ENCODE peak calls at places on chromosome 3, in six cellular contexts. One of them, this sample, is unnamed.

GRCh38 chr3:99931059-99931458 is 113.4 kb downstream of the CMSS1 start:
- ATAC-seq in A549: no peak
- ATAC-seq in upper lobe of left lung: no peak
- ATAC-seq in HepG2: peak
- ATAC-seq in K562: no peak
- ATAC-seq in GM12878: no peak
- ATAC-seq in this sample: no peak

GRCh38 chr3:76961284-76961683 is 78.6 kb upstream of the ROBO2 start:
- ATAC-seq in K562: no peak
- ATAC-seq in GM12878: no peak
- ATAC-seq in A549: no peak
- ATAC-seq in upper lobe of left lung: no peak
- ATAC-seq in HepG2: no peak
- ATAC-seq in this sample: no peak

GRCh38 chr3:149077638-149078037 is 8.7 kb downstream of the HLTF start:
- ATAC-seq in GM12878: no peak
- ATAC-seq in K562: no peak
- ATAC-seq in upper lobe of left lung: no peak
- ATAC-seq in A549: no peak
- ATAC-seq in HepG2: no peak
- ATAC-seq in this sample: no peak

GRCh38 chr3:129101370-129102138 is 20.1 kb downstream of the RAB43 start:
- ATAC-seq in HepG2: no peak
- ATAC-seq in GM12878: no peak
- ATAC-seq in A549: no peak
- ATAC-seq in upper lobe of left lung: no peak
- ATAC-seq in K562: peak
- ATAC-seq in this sample: no peak

GRCh38 chr3:112074616-112075497 is 11.3 kb upstream of the C3orf52 start:
- ATAC-seq in upper lobe of left lung: peak
- ATAC-seq in GM12878: peak
- ATAC-seq in A549: peak
- ATAC-seq in K562: peak
- ATAC-seq in HepG2: peak
- ATAC-seq in this sample: no peak

GRCh38 chr3:14306167-14306566 is 96.2 kb upstream of the SLC6A6 start:
- ATAC-seq in upper lobe of left lung: no peak
- ATAC-seq in GM12878: no peak
- ATAC-seq in K562: no peak
- ATAC-seq in A549: no peak
- ATAC-seq in HepG2: no peak
- ATAC-seq in this sample: no peak

GRCh38 chr3:122508135-122508914 is 6.4 kb downstream of the KPNA1 start:
- ATAC-seq in GM12878: peak
- ATAC-seq in upper lobe of left lung: no peak
- ATAC-seq in HepG2: no peak
- ATAC-seq in K562: no peak
- ATAC-seq in A549: no peak
- ATAC-seq in this sample: no peak

GRCh38 chr3:31958721-31959152 is 22.3 kb downstream of the OSBPL10 start:
- ATAC-seq in K562: no peak
- ATAC-seq in upper lobe of left lung: no peak
- ATAC-seq in HepG2: peak
- ATAC-seq in A549: no peak
- ATAC-seq in GM12878: no peak
- ATAC-seq in this sample: no peak

GRCh38 chr3:48270306-48270705 is 29.4 kb downstream of the ZNF589 start:
- ATAC-seq in upper lobe of left lung: no peak
- ATAC-seq in GM12878: no peak
- ATAC-seq in K562: no peak
- ATAC-seq in HepG2: no peak
- ATAC-seq in A549: no peak
- ATAC-seq in this sample: no peak

GRCh38 chr3:94336076-94336741 is 273.3 kb downstream of the NSUN3 start:
- ATAC-seq in HepG2: peak
- ATAC-seq in A549: peak
- ATAC-seq in upper lobe of left lung: peak
- ATAC-seq in K562: no peak
- ATAC-seq in GM12878: peak
- ATAC-seq in this sample: no peak

GRCh38 chr3:54575561-54575960 is 352.3 kb downstream of the LRTM1 start:
- ATAC-seq in GM12878: no peak
- ATAC-seq in upper lobe of left lung: no peak
- ATAC-seq in K562: no peak
- ATAC-seq in A549: no peak
- ATAC-seq in HepG2: no peak
- ATAC-seq in this sample: peak

GRCh38 chr3:139774570-139775302 is 97.0 kb upstream of the NMNAT3 start:
- ATAC-seq in K562: no peak
- ATAC-seq in HepG2: no peak
- ATAC-seq in upper lobe of left lung: no peak
- ATAC-seq in GM12878: no peak
- ATAC-seq in A549: no peak
- ATAC-seq in this sample: peak

GRCh38 chr3:176041812-176042211 is 1155.5 kb downstream of the TBL1XR1 start:
- ATAC-seq in A549: no peak
- ATAC-seq in HepG2: no peak
- ATAC-seq in K562: no peak
- ATAC-seq in GM12878: no peak
- ATAC-seq in upper lobe of left lung: no peak
- ATAC-seq in this sample: no peak

GRCh38 chr3:69791919-69792399 is 52.7 kb downstream of the MITF start:
- ATAC-seq in GM12878: peak
- ATAC-seq in upper lobe of left lung: peak
- ATAC-seq in A549: peak
- ATAC-seq in HepG2: no peak
- ATAC-seq in K562: peak
- ATAC-seq in this sample: peak

GRCh38 chr3:71288269-71288930 is 295.1 kb downstream of the FOXP1 start:
- ATAC-seq in A549: no peak
- ATAC-seq in upper lobe of left lung: no peak
- ATAC-seq in GM12878: no peak
- ATAC-seq in HepG2: no peak
- ATAC-seq in K562: no peak
- ATAC-seq in this sample: no peak

GRCh38 chr3:152298393-152299242 is 29.9 kb downstream of the MBNL1 start:
- ATAC-seq in HepG2: peak
- ATAC-seq in upper lobe of left lung: peak
- ATAC-seq in GM12878: peak
- ATAC-seq in K562: peak
- ATAC-seq in A549: peak
- ATAC-seq in this sample: peak

GRCh38 chr3:117217837-117218236 is 508.3 kb downstream of the TUSC7 start:
- ATAC-seq in K562: no peak
- ATAC-seq in upper lobe of left lung: no peak
- ATAC-seq in GM12878: no peak
- ATAC-seq in HepG2: no peak
- ATAC-seq in A549: peak
- ATAC-seq in this sample: no peak

GRCh38 chr3:183515968-183516851 is 39.3 kb downstream of the KLHL6 start:
- ATAC-seq in HepG2: no peak
- ATAC-seq in GM12878: peak
- ATAC-seq in A549: no peak
- ATAC-seq in upper lobe of left lung: no peak
- ATAC-seq in K562: peak
- ATAC-seq in this sample: no peak

GRCh38 chr3:50410185-50410584 is 50.9 kb upstream of the TMEM115 start:
- ATAC-seq in HepG2: no peak
- ATAC-seq in K562: no peak
- ATAC-seq in upper lobe of left lung: no peak
- ATAC-seq in GM12878: no peak
- ATAC-seq in A549: no peak
- ATAC-seq in this sample: no peak

GRCh38 chr3:129673012-129673411 is 66.5 kb upstream of the PLXND1 start:
- ATAC-seq in K562: no peak
- ATAC-seq in upper lobe of left lung: no peak
- ATAC-seq in HepG2: no peak
- ATAC-seq in A549: no peak
- ATAC-seq in GM12878: peak
- ATAC-seq in this sample: no peak

GRCh38 chr3:104198136-104198535 is 1168.6 kb upstream of the ALCAM start:
- ATAC-seq in upper lobe of left lung: no peak
- ATAC-seq in K562: no peak
- ATAC-seq in GM12878: no peak
- ATAC-seq in HepG2: no peak
- ATAC-seq in A549: no peak
- ATAC-seq in this sample: no peak

GRCh38 chr3:119883461-119884160 is 101.7 kb downstream of the NR1I2 start:
- ATAC-seq in A549: peak
- ATAC-seq in upper lobe of left lung: no peak
- ATAC-seq in K562: no peak
- ATAC-seq in HepG2: peak
- ATAC-seq in GM12878: no peak
- ATAC-seq in this sample: no peak

GRCh38 chr3:15558581-15558980 is 37.1 kb upstream of the COLQ start:
- ATAC-seq in upper lobe of left lung: no peak
- ATAC-seq in K562: no peak
- ATAC-seq in A549: no peak
- ATAC-seq in GM12878: no peak
- ATAC-seq in HepG2: no peak
- ATAC-seq in this sample: no peak

GRCh38 chr3:36496734-36497133 is 116.4 kb downstream of the STAC start:
- ATAC-seq in A549: no peak
- ATAC-seq in upper lobe of left lung: peak
- ATAC-seq in HepG2: no peak
- ATAC-seq in GM12878: no peak
- ATAC-seq in K562: no peak
- ATAC-seq in this sample: peak
- H3K27ac ChIP-seq in A549: no peak
- H3K27ac ChIP-seq in upper lobe of left lung: peak
- H3K27ac ChIP-seq in HepG2: no peak
- H3K27ac ChIP-seq in GM12878: no peak
- H3K27ac ChIP-seq in K562: no peak
- H3K27ac ChIP-seq in this sample: no peak

GRCh38 chr3:41198950-41199865 is at the start of gene CTNNB1:
- ATAC-seq in upper lobe of left lung: peak
- ATAC-seq in GM12878: peak
- ATAC-seq in HepG2: peak
- ATAC-seq in K562: peak
- ATAC-seq in A549: peak
- ATAC-seq in this sample: peak
- TF ChIP-seq EP300 in upper lobe of left lung: no peak
- TF ChIP-seq EP300 in GM12878: no peak
- TF ChIP-seq EP300 in HepG2: peak
- TF ChIP-seq EP300 in K562: peak
- TF ChIP-seq EP300 in A549: no peak
- TF ChIP-seq EP300 in this sample: no peak

DNA sequence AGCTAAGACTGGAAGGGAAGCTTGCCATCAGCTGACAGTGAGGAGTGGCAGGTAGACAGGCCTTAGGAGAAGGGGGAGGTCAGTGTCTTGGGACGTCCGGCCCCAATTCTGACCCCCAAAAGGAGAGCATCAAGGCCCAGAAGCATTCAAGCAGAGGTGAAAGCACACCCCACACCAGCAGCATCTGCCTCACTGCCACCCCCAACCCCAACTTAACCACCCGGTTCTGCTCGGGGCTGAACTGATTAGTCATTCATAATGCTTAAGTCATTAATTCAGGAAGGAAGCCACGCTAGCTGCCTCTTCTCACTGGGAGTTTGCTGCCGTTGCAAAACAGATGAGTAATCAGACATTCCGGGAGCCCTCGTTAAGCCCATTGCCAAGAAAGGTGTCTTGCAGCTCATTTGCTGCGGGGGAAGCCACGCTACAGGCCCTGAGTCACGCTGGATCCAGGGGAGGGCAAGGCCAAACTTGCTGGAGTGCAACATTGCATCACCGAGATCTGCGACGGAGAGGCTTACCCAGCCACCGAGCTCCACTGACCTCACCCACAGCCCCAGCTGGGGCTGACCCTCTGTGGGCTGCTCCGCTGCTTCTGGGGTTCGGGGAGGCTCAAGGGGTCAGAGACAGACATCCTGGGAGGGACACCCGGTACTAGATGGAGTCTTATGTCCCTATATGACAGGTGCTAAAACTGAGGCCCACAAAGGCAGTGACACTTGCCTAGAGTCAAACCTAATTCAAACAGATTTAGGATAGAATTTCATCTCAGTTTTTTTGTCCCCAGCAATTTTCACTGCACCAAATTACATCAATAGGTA is 46.4 kb upstream of the HES1 start:
- ATAC-seq in upper lobe of left lung: peak
- ATAC-seq in A549: peak
- ATAC-seq in GM12878: peak
- ATAC-seq in K562: peak
- ATAC-seq in HepG2: peak
- ATAC-seq in this sample: peak
- H3K27ac ChIP-seq in upper lobe of left lung: peak
- H3K27ac ChIP-seq in A549: peak
- H3K27ac ChIP-seq in GM12878: no peak
- H3K27ac ChIP-seq in K562: peak
- H3K27ac ChIP-seq in HepG2: no peak
- H3K27ac ChIP-seq in this sample: peak

GRCh38 chr3:21109056-21109455 is 642.0 kb downstream of the ZNF385D start:
- ATAC-seq in GM12878: no peak
- ATAC-seq in A549: no peak
- ATAC-seq in HepG2: no peak
- ATAC-seq in K562: no peak
- ATAC-seq in upper lobe of left lung: no peak
- ATAC-seq in this sample: no peak
- TF ChIP-seq EP300 in GM12878: no peak
- TF ChIP-seq EP300 in A549: no peak
- TF ChIP-seq EP300 in HepG2: no peak
- TF ChIP-seq EP300 in K562: no peak
- TF ChIP-seq EP300 in upper lobe of left lung: no peak
- TF ChIP-seq EP300 in this sample: no peak

GRCh38 chr3:178079966-178080365 is 456.3 kb upstream of the KCNMB2 start:
- ATAC-seq in upper lobe of left lung: no peak
- ATAC-seq in A549: no peak
- ATAC-seq in HepG2: no peak
- ATAC-seq in K562: no peak
- ATAC-seq in GM12878: no peak
- ATAC-seq in this sample: no peak
- H3K27ac ChIP-seq in upper lobe of left lung: no peak
- H3K27ac ChIP-seq in A549: no peak
- H3K27ac ChIP-seq in HepG2: no peak
- H3K27ac ChIP-seq in K562: no peak
- H3K27ac ChIP-seq in GM12878: no peak
- H3K27ac ChIP-seq in this sample: peak